ENCODE peak calls at places on chromosomes 16 and 17, in five cellular contexts. Z is AG10803; J is CD4-positive, alpha-beta memory T cell; C is pancreas; V is MG63. K is an unnamed sample.

GRCh38 chr17:12790806-12791148 is 1.5 kb downstream of the ARHGAP44 start:
- DNase-seq in V (no peak), C (no peak), J (no peak), Z (no peak), K (no peak)

GRCh38 chr17:77358801-77359716 is 218.3 kb downstream of the SEC14L1 start:
- DNase-seq in Z (no peak), V (no peak), J (no peak), C (no peak), K (peak)

GRCh38 chr16:15610369-15610871 is 32.5 kb downstream of the MARF1 start:
- DNase-seq in C (no peak), Z (peak), J (no peak), V (peak), K (no peak)

GRCh38 chr17:2853111-2853721 is 57.0 kb downstream of the RAP1GAP2 start:
- DNase-seq in V (peak), J (peak), Z (peak), C (peak), K (peak)

GRCh38 chr16:30028438-30029093 is 2.5 kb downstream of the TLCD3B start:
- DNase-seq in V (no peak), J (no peak), C (no peak), Z (no peak), K (no peak)

GRCh38 chr16:734981-735881 is 5.6 kb downstream of the CIAO3 start:
- DNase-seq in C (no peak), V (no peak), Z (no peak), J (no peak), K (no peak)

GRCh38 chr17:6509295-6509771 is 47.0 kb downstream of the PITPNM3 start:
- DNase-seq in V (peak), C (no peak), J (no peak), Z (no peak), K (no peak)

GRCh38 chr17:63988741-63989621 is 9.2 kb upstream of the PRR29 start:
- DNase-seq in V (no peak), Z (peak), J (no peak), C (no peak), K (peak)

GRCh38 chr17:4678448-4679026 is 25.4 kb downstream of the PELP1 start:
- DNase-seq in C (no peak), Z (peak), V (peak), J (no peak), K (no peak)

GRCh38 chr17:39684369-39685043 is 3.4 kb downstream of the PGAP3 start:
- DNase-seq in V (no peak), C (no peak), Z (no peak), J (no peak), K (peak)

GRCh38 chr17:28898261-28898955 is 875 bp upstream of the FLOT2 start:
- DNase-seq in V (no peak), Z (no peak), J (no peak), C (no peak), K (no peak)

GRCh38 chr17:70295732-70296131 is 126.4 kb downstream of the KCNJ2 start:
- DNase-seq in J (no peak), Z (no peak), C (no peak), V (no peak), K (no peak)

GRCh38 chr16:82655720-82656500 is 29.1 kb downstream of the CDH13 start:
- DNase-seq in J (no peak), V (no peak), C (no peak), Z (no peak), K (no peak)

GRCh38 chr17:45311762-45312476 is 4.9 kb downstream of the MAP3K14 start:
- DNase-seq in J (peak), Z (peak), V (peak), C (peak), K (peak)

GRCh38 chr17:36921131-36921851 is 16.0 kb upstream of the LHX1 start:
- DNase-seq in J (no peak), V (no peak), Z (no peak), C (no peak), K (no peak)

DNA sequence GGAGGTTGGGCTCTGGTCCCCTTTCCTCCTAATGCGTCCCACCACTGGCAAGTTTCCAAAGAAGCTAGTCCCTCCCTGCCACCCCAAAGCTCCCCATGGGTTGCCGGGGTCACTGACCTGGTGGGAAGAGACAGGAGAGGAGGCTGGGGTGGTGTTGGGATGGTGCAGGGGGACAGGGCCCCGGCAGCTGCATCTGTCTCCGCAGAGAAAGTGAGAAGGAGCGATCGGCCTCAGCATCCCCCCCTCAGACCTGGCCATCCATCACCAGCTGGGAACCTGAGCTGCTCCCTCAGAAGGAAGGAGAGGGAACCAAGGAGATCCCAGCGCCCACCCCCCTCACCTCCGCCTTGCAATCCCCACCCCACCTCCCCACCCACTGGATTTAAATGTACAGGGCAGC is 3.3 kb downstream of the ETV4 start:
- DNase-seq in Z (no peak), J (no peak), V (no peak), C (no peak), K (peak)
- H3K4me3 ChIP-seq in Z (no peak), J (no peak), V (no peak), C (no peak), K (no peak)

DNA sequence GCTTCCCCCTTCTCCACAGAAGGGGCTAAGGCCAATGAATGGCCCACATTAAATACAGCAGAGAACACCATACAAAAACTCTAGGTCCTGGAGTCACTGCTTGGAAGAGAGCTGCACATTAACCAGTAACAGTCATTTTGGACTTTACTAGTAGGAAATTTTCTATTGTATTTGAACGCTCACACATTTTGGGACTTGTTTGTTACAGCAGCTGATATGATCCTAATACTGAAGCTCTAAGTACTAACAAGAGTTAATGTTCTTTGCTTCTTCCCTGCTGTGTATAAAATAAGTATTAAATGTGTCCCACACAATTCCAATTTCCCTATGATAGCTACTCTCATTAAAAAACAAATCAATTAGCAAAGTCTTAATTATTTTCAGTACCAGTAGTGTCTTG is 148.3 kb upstream of the IRX3 start:
- DNase-seq in J (no peak), C (no peak), V (no peak), Z (no peak), K (no peak)
- H3K4me3 ChIP-seq in J (no peak), C (no peak), V (no peak), Z (no peak), K (no peak)

GRCh38 chr17:68598545-68598961 is 2.6 kb downstream of the FAM20A start:
- DNase-seq in V (no peak), J (no peak), C (no peak), Z (no peak), K (no peak)

GRCh38 chr17:68599873-68600122 is 1.4 kb downstream of the FAM20A start:
- DNase-seq in C (no peak), J (no peak), Z (no peak), V (no peak), K (no peak)

GRCh38 chr17:68598074-68598473 is 3.1 kb downstream of the FAM20A start:
- DNase-seq in V (no peak), J (no peak), Z (no peak), C (no peak), K (no peak)

GRCh38 chr17:68600123-68600880 is 865 bp downstream of the FAM20A start:
- DNase-seq in C (no peak), J (no peak), Z (no peak), V (peak), K (peak)

DNA sequence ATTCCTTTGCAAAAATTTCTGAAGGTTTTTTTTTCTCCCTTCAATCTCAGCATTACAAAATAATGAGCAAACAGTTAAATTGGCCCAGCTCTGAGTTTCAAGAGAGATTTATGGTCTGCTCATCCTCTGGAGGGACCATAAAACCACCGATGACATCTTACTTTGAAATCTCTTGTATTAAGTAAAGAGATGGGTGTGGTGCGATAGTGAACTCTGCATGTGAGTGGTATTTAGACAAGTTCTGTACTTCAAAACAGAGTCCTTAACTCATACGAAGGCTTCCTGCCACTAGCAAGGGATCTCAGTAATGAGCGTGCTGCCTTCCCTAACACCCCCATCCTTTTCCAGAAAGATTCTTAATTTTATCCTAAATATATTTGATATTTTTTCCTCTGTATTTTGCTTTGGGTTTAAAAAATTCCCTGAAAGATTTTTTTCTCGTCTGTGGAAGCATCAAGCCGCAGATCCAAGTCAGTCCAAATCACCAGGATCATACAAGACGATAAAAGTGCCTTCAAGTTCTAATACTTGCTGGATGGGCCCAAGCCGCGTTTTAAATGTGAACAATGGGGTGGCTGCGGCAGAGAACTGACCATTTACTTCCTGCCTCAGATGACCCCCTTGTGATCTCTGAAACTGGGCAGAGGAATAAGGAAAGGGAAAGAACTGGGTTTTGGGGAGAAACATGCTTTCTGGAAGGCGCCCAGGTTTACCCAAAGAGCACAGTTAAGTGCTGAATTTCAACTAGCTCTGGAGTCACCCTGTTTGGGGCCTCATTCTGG is 1.9 kb downstream of the FAM20A start:
- DNase-seq in C (no peak), V (no peak), J (no peak), Z (peak), K (no peak)
- H3K4me3 ChIP-seq in C (peak), V (no peak), J (no peak), Z (peak), K (peak)

DNA sequence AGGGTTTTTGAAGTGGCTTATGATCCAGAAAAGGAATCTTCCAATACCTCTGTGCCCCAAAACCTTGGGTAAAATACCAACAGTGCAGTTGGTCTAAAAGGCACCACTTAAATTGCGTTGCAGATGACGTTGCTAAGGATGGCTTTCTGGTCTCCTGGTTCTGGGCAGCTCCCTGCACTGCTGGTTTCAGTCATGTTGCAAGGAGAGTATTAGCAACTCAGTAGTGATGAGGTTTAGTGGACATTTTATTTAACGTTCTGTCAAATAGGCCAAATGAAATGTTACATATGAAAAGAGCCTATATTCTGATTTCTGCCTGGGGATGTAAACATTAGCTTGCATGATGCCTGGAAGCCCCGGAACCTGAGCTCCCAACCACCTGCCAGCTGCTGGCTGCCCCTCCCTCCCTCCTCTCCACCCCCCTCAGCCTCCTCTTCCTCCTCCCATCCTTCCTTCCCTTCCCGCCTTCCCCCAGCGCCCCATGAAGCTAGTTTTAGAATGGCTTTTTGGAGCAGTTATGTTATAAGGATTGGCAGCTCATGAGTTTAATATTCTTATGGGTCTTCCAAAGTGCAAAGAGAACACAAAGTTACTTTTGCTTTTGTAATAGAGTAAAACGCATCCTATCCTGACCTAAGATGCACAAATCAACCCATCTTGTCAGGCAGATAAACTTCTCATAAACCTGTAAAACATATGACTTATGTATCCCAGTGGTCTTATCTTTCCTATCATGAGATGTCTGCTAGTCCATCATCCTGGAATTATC is 20.7 kb downstream of the CD7 start:
- DNase-seq in C (no peak), J (no peak), Z (no peak), V (no peak), K (no peak)
- H3K4me3 ChIP-seq in C (peak), J (peak), Z (no peak), V (peak), K (no peak)

DNA sequence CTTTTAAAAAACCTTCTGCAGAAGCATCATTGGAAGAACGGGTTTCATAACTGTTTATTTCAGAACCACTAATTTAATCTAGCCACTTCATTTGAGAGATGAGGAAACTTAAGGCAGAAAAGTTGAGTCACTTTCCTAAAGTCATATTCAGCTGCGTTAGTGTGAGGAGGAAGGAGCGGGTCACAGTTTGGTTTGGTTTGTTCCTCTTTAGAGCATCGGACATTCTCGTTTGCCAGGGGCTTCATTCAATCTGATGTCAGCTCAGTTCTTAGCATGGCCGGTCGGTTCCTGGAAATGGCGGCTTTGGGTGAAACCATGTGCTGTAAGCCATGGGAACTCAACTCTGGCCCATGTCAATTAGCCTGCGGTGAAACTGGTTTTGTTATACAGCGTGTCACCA is 186.5 kb downstream of the LGALS9B start:
- DNase-seq in V (no peak), C (no peak), Z (no peak), J (no peak), K (no peak)
- H3K4me3 ChIP-seq in V (no peak), C (no peak), Z (no peak), J (no peak), K (no peak)

GRCh38 chr16:49278944-49279725 is 2.5 kb downstream of the CBLN1 start:
- DNase-seq in V (no peak), C (no peak), Z (no peak), J (no peak), K (peak)

GRCh38 chr16:49278567-49278827 is 3.1 kb downstream of the CBLN1 start:
- DNase-seq in J (no peak), Z (no peak), V (no peak), C (no peak), K (no peak)

GRCh38 chr16:49277386-49277742 is 4.3 kb downstream of the CBLN1 start:
- DNase-seq in C (no peak), J (no peak), V (no peak), Z (no peak), K (no peak)

GRCh38 chr16:49276646-49277385 is 4.8 kb downstream of the CBLN1 start:
- DNase-seq in J (no peak), Z (no peak), V (no peak), C (no peak), K (peak)

GRCh38 chr16:49277766-49278566 is 3.7 kb downstream of the CBLN1 start:
- DNase-seq in Z (no peak), J (no peak), V (no peak), C (no peak), K (peak)
- H3K4me3 ChIP-seq in Z (no peak), J (no peak), V (no peak), C (no peak), K (no peak)

K was measured in upper lobe of left lung.